ENCODE peak calls at places on chromosomes 2 and 18, in five cellular contexts. One of them, this sample, is unnamed. For H3K36me3, the result is how much of the 10 kb centered on the place peaks cover.

GRCh38 chr2:128217671-128218070 is 101.0 kb downstream of the HS6ST1 start:
- DNase-seq in neural progenitor cell: no peak
- DNase-seq in GM12878: no peak
- DNase-seq in IMR-90: no peak
- DNase-seq in SK-N-SH: no peak
- DNase-seq in this sample: no peak

GRCh38 chr2:172105715-172106124 is 3.0 kb upstream of the DLX2 start:
- DNase-seq in IMR-90: no peak
- DNase-seq in SK-N-SH: peak
- DNase-seq in GM12878: no peak
- DNase-seq in neural progenitor cell: peak
- DNase-seq in this sample: no peak

GRCh38 chr2:135997380-135997779 is 12.0 kb upstream of the DARS1 start:
- DNase-seq in SK-N-SH: peak
- DNase-seq in IMR-90: no peak
- DNase-seq in neural progenitor cell: peak
- DNase-seq in GM12878: no peak
- DNase-seq in this sample: no peak

GRCh38 chr2:170147576-170147975 is 30.4 kb upstream of the MYO3B start:
- DNase-seq in IMR-90: no peak
- DNase-seq in GM12878: no peak
- DNase-seq in neural progenitor cell: no peak
- DNase-seq in SK-N-SH: no peak
- DNase-seq in this sample: no peak

GRCh38 chr2:168136392-168136977 is 110.9 kb downstream of the STK39 start:
- DNase-seq in GM12878: no peak
- DNase-seq in IMR-90: peak
- DNase-seq in SK-N-SH: no peak
- DNase-seq in neural progenitor cell: peak
- DNase-seq in this sample: peak

GRCh38 chr18:48656582-48656981 is 117.8 kb downstream of the CTIF start:
- DNase-seq in SK-N-SH: peak
- DNase-seq in IMR-90: peak
- DNase-seq in neural progenitor cell: peak
- DNase-seq in GM12878: no peak
- DNase-seq in this sample: no peak

GRCh38 chr2:62287895-62288589 is 92.1 kb downstream of the B3GNT2 start:
- DNase-seq in SK-N-SH: peak
- DNase-seq in IMR-90: no peak
- DNase-seq in neural progenitor cell: no peak
- DNase-seq in GM12878: peak
- DNase-seq in this sample: peak

GRCh38 chr2:27214936-27215335 is 2.2 kb upstream of the CAD start:
- DNase-seq in SK-N-SH: no peak
- DNase-seq in GM12878: no peak
- DNase-seq in IMR-90: no peak
- DNase-seq in neural progenitor cell: no peak
- DNase-seq in this sample: no peak

GRCh38 chr18:47944972-47945843 is 14.7 kb upstream of the SMAD2 start:
- DNase-seq in GM12878: no peak
- DNase-seq in IMR-90: peak
- DNase-seq in SK-N-SH: no peak
- DNase-seq in neural progenitor cell: no peak
- DNase-seq in this sample: peak

GRCh38 chr2:8893978-8894820 is 56.8 kb upstream of the KIDINS220 start:
- DNase-seq in GM12878: no peak
- DNase-seq in IMR-90: peak
- DNase-seq in neural progenitor cell: no peak
- DNase-seq in SK-N-SH: no peak
- DNase-seq in this sample: no peak

GRCh38 chr18:24734058-24734457 is 273.6 kb downstream of the HRH4 start:
- DNase-seq in neural progenitor cell: peak
- DNase-seq in SK-N-SH: peak
- DNase-seq in IMR-90: no peak
- DNase-seq in GM12878: no peak
- DNase-seq in this sample: no peak

GRCh38 chr2:144152817-144153271 is 367.1 kb downstream of the ZEB2 start:
- DNase-seq in GM12878: no peak
- DNase-seq in neural progenitor cell: peak
- DNase-seq in IMR-90: peak
- DNase-seq in SK-N-SH: no peak
- DNase-seq in this sample: peak

GRCh38 chr2:222052934-222053367 is 245.8 kb downstream of the PAX3 start:
- DNase-seq in GM12878: no peak
- DNase-seq in SK-N-SH: no peak
- DNase-seq in IMR-90: no peak
- DNase-seq in neural progenitor cell: peak
- DNase-seq in this sample: no peak

GRCh38 chr2:217277646-217278048 is 417.8 kb upstream of the TNP1 start:
- DNase-seq in SK-N-SH: no peak
- DNase-seq in IMR-90: peak
- DNase-seq in neural progenitor cell: no peak
- DNase-seq in GM12878: no peak
- DNase-seq in this sample: peak

GRCh38 chr2:17706845-17707244 is 46.8 kb downstream of the SMC6 start:
- DNase-seq in IMR-90: no peak
- DNase-seq in GM12878: no peak
- DNase-seq in SK-N-SH: no peak
- DNase-seq in neural progenitor cell: no peak
- DNase-seq in this sample: no peak

GRCh38 chr2:211789984-211790383 is 748.6 kb downstream of the ERBB4 start:
- DNase-seq in IMR-90: no peak
- DNase-seq in neural progenitor cell: no peak
- DNase-seq in GM12878: no peak
- DNase-seq in SK-N-SH: no peak
- DNase-seq in this sample: no peak

GRCh38 chr2:85355073-85355410 is 473 bp downstream of the ELMOD3 start:
- DNase-seq in GM12878: no peak
- DNase-seq in neural progenitor cell: no peak
- DNase-seq in IMR-90: no peak
- DNase-seq in SK-N-SH: no peak
- DNase-seq in this sample: no peak

GRCh38 chr2:118903029-118903351 is 39.0 kb upstream of the MARCO start:
- DNase-seq in IMR-90: no peak
- DNase-seq in neural progenitor cell: no peak
- DNase-seq in GM12878: no peak
- DNase-seq in SK-N-SH: no peak
- DNase-seq in this sample: no peak

GRCh38 chr18:45359275-45360009 is 255.8 kb upstream of the SLC14A2 start:
- DNase-seq in neural progenitor cell: no peak
- DNase-seq in GM12878: no peak
- DNase-seq in SK-N-SH: peak
- DNase-seq in IMR-90: no peak
- DNase-seq in this sample: no peak

GRCh38 chr2:160343404-160343803 is 143.3 kb upstream of the ITGB6 start:
- DNase-seq in IMR-90: no peak
- DNase-seq in SK-N-SH: no peak
- DNase-seq in GM12878: no peak
- DNase-seq in neural progenitor cell: no peak
- DNase-seq in this sample: no peak

GRCh38 chr2:26948800-26949199 is 21.6 kb upstream of the MAPRE3 start:
- DNase-seq in neural progenitor cell: no peak
- DNase-seq in IMR-90: no peak
- DNase-seq in SK-N-SH: no peak
- DNase-seq in GM12878: no peak
- DNase-seq in this sample: no peak

GRCh38 chr2:11708106-11708505 is 38.1 kb upstream of the NTSR2 start:
- DNase-seq in neural progenitor cell: no peak
- DNase-seq in GM12878: no peak
- DNase-seq in IMR-90: no peak
- DNase-seq in SK-N-SH: no peak
- DNase-seq in this sample: peak

GRCh38 chr2:64013053-64013452 is 6.2 kb downstream of the VPS54 start:
- DNase-seq in neural progenitor cell: no peak
- DNase-seq in SK-N-SH: no peak
- DNase-seq in IMR-90: no peak
- DNase-seq in GM12878: no peak
- DNase-seq in this sample: no peak

GRCh38 chr2:36356199-36356989 is 816 bp downstream of the CRIM1 start:
- DNase-seq in GM12878: no peak
- DNase-seq in IMR-90: peak
- DNase-seq in SK-N-SH: peak
- DNase-seq in neural progenitor cell: peak
- DNase-seq in this sample: peak

GRCh38 chr2:43196773-43197567 is 29.4 kb downstream of the ZFP36L2 start:
- DNase-seq in IMR-90: peak
- DNase-seq in neural progenitor cell: no peak
- DNase-seq in SK-N-SH: no peak
- DNase-seq in GM12878: no peak
- DNase-seq in this sample: no peak

GRCh38 chr2:60612028-60612427 is 58.6 kb upstream of the BCL11A start:
- DNase-seq in GM12878: no peak
- DNase-seq in SK-N-SH: no peak
- DNase-seq in IMR-90: no peak
- DNase-seq in neural progenitor cell: no peak
- DNase-seq in this sample: no peak

GRCh38 chr2:239465017-239466001 is 64.5 kb upstream of the HDAC4 start:
- DNase-seq in neural progenitor cell: no peak
- DNase-seq in IMR-90: no peak
- DNase-seq in SK-N-SH: no peak
- DNase-seq in GM12878: no peak
- DNase-seq in this sample: peak

GRCh38 chr2:12718662-12719399 is 2.1 kb downstream of the TRIB2 start:
- DNase-seq in neural progenitor cell: peak
- DNase-seq in IMR-90: no peak
- DNase-seq in SK-N-SH: peak
- DNase-seq in GM12878: no peak
- DNase-seq in this sample: peak

GRCh38 chr2:226440119-226440917 is 359.3 kb downstream of the IRS1 start:
- DNase-seq in SK-N-SH: no peak
- DNase-seq in IMR-90: peak
- DNase-seq in GM12878: no peak
- DNase-seq in neural progenitor cell: no peak
- DNase-seq in this sample: peak

GRCh38 chr2:44934962-44935853 is 6.3 kb upstream of the SIX3 start:
- DNase-seq in IMR-90: no peak
- DNase-seq in neural progenitor cell: peak
- DNase-seq in SK-N-SH: peak
- DNase-seq in GM12878: no peak
- DNase-seq in this sample: no peak

GRCh38 chr2:20444113-20444992 is 2.5 kb upstream of the RHOB start:
- DNase-seq in SK-N-SH: no peak
- DNase-seq in GM12878: no peak
- DNase-seq in IMR-90: no peak
- DNase-seq in neural progenitor cell: peak
- DNase-seq in this sample: no peak

DNA sequence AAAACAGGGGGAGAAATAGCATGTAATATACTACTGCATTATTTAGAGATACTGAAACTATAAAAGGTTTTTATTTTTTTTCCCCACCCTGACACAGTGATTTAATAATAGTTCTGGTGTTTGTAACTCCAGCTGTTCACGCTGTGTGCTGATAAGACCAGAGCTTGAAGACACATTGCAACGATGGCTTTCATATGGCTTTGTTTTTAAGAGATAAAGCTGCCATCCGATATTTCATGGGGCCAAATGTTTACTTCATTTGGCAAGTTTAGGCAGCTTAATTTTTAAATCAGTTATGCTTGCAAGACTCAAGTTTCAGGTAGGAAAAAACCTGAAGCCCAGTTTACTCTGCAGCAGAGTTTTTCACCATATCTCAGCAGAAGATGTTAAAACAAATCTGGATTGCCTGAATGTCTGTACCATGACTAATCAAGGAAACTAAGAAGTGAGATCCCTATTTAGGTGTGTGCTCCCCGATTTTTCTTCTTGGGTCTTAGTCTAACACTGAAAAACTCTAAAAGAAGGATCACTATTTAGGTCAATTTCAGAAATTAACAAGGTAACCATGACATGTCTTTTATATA is 508.6 kb downstream of the PARD3B start:
- DNase-seq in IMR-90: peak
- DNase-seq in SK-N-SH: no peak
- DNase-seq in GM12878: no peak
- DNase-seq in neural progenitor cell: no peak
- DNase-seq in this sample: peak
- H3K4me2 ChIP-seq in IMR-90: peak
- H3K4me2 ChIP-seq in SK-N-SH: no peak
- H3K4me2 ChIP-seq in GM12878: no peak
- H3K4me2 ChIP-seq in neural progenitor cell: no peak
- H3K4me2 ChIP-seq in this sample: no peak

GRCh38 chr18:13103366-13103765 is 112.2 kb downstream of the CEP192 start:
- DNase-seq in neural progenitor cell: no peak
- DNase-seq in GM12878: no peak
- DNase-seq in IMR-90: no peak
- DNase-seq in SK-N-SH: no peak
- DNase-seq in this sample: no peak
- H3K36me3 ChIP-seq in neural progenitor cell: under half
- H3K36me3 ChIP-seq in GM12878: under half
- H3K36me3 ChIP-seq in IMR-90: under half
- H3K36me3 ChIP-seq in SK-N-SH: half or more
- H3K36me3 ChIP-seq in this sample: under half

GRCh38 chr2:47572136-47572535 is 169.2 kb downstream of the MSH2 start:
- DNase-seq in SK-N-SH: no peak
- DNase-seq in GM12878: no peak
- DNase-seq in neural progenitor cell: no peak
- DNase-seq in IMR-90: no peak
- DNase-seq in this sample: no peak

GRCh38 chr2:47564129-47564528 is 161.2 kb downstream of the MSH2 start:
- DNase-seq in neural progenitor cell: no peak
- DNase-seq in IMR-90: no peak
- DNase-seq in SK-N-SH: no peak
- DNase-seq in GM12878: no peak
- DNase-seq in this sample: no peak

GRCh38 chr2:47566207-47566858 is 163.4 kb downstream of the MSH2 start:
- DNase-seq in neural progenitor cell: no peak
- DNase-seq in GM12878: no peak
- DNase-seq in SK-N-SH: no peak
- DNase-seq in IMR-90: no peak
- DNase-seq in this sample: no peak

GRCh38 chr2:47569658-47570398 is 166.9 kb downstream of the MSH2 start:
- DNase-seq in neural progenitor cell: peak
- DNase-seq in GM12878: no peak
- DNase-seq in IMR-90: peak
- DNase-seq in SK-N-SH: peak
- DNase-seq in this sample: peak

GRCh38 chr2:47568164-47568861 is 165.4 kb downstream of the MSH2 start:
- DNase-seq in SK-N-SH: no peak
- DNase-seq in neural progenitor cell: no peak
- DNase-seq in GM12878: no peak
- DNase-seq in IMR-90: no peak
- DNase-seq in this sample: no peak
- H3K4me2 ChIP-seq in SK-N-SH: no peak
- H3K4me2 ChIP-seq in neural progenitor cell: peak
- H3K4me2 ChIP-seq in GM12878: no peak
- H3K4me2 ChIP-seq in IMR-90: no peak
- H3K4me2 ChIP-seq in this sample: no peak

DNA sequence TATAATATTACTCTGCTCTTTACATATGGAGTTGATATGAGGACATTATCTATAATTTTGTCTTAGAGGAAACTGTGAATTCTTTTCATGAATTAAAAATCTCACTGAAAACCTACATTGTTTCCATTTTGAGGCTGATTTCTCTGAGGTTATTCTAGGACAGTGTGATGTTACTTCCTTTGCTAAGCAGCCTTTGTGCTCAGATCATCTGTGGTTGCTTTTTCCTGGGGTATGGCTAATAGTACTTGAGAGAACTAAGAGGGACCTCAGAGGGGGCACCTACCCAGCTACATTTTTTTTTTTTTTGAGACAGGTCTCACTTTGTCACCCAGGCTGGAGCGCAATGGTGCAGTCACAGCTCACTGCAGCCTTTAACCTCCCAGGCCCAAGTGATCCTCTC is 8.7 kb upstream of the MPP4 start:
- DNase-seq in IMR-90: no peak
- DNase-seq in SK-N-SH: no peak
- DNase-seq in neural progenitor cell: no peak
- DNase-seq in GM12878: no peak
- DNase-seq in this sample: no peak
- H3K36me3 ChIP-seq in IMR-90: under half
- H3K36me3 ChIP-seq in SK-N-SH: half or more
- H3K36me3 ChIP-seq in neural progenitor cell: under half
- H3K36me3 ChIP-seq in GM12878: under half
- H3K36me3 ChIP-seq in this sample: under half

This sample was measured in fibroblast of lung.